ENCODE peak calls at places on chromosome 17, in five cellular contexts. Z is AG04449, U is NCI-H748 treated with DMSO at 0.1 percent for 48 hours, Q is COR-L47, D is hepatic stellate cell. W is an unnamed sample.

GRCh38 chr17:78808106-78808635 is 26.1 kb upstream of the CYTH1 start:
- DNase-seq in U (no peak), Q (no peak), D (no peak), Z (no peak), W (no peak)

GRCh38 chr17:62064029-62064790 is 868 bp downstream of the MED13 start:
- DNase-seq in D (no peak), Z (no peak), Q (no peak), U (no peak), W (no peak)

GRCh38 chr17:5097101-5097834 is 14.4 kb downstream of the ZNF232 start:
- DNase-seq in Q (no peak), Z (no peak), U (peak; percentile 87), D (no peak), W (no peak)

GRCh38 chr17:4777969-4778760 is 6.5 kb downstream of the TM4SF5 start:
- DNase-seq in Z (no peak), Q (no peak), D (no peak), U (no peak), W (no peak)

GRCh38 chr17:74875970-74876593 is 3.3 kb upstream of the FDXR start:
- DNase-seq in Z (no peak), Q (no peak), U (no peak), D (no peak), W (no peak)

GRCh38 chr17:77343031-77343866 is 202.5 kb downstream of the SEC14L1 start:
- DNase-seq in U (no peak), D (no peak), Q (no peak), Z (no peak), W (no peak)

GRCh38 chr17:50834786-50835562 is 412 bp upstream of the WFIKKN2 start:
- DNase-seq in Z (no peak), Q (no peak), D (peak; percentile 84), U (no peak), W (no peak)

GRCh38 chr17:77737442-77738265 is 220.8 kb upstream of the TNRC6C start:
- DNase-seq in Q (no peak), Z (no peak), D (no peak), U (peak; percentile 83), W (peak; percentile 82)

GRCh38 chr17:5700791-5701190 is 116.5 kb upstream of the NLRP1 start:
- DNase-seq in D (no peak), Z (no peak), Q (no peak), U (no peak), W (no peak)

GRCh38 chr17:76438906-76439305 is 14.0 kb downstream of the UBE2O start:
- DNase-seq in U (no peak), Q (no peak), D (no peak), Z (no peak), W (no peak)

GRCh38 chr17:77441130-77441920 is 300.6 kb downstream of the SEC14L1 start:
- DNase-seq in U (no peak), Q (no peak), Z (no peak), D (no peak), W (no peak)

GRCh38 chr17:60524463-60525346 is 1.3 kb downstream of the APPBP2 start:
- DNase-seq in D (no peak), U (no peak), Z (no peak), Q (no peak), W (no peak)

GRCh38 chr17:82957469-82957795 is 117.6 kb upstream of the ZNF750 start:
- DNase-seq in U (no peak), D (no peak), Z (no peak), Q (no peak), W (no peak)

GRCh38 chr17:4310349-4311060 is 46.7 kb upstream of the ANKFY1 start:
- DNase-seq in Q (no peak), Z (no peak), U (no peak), D (no peak), W (no peak)

GRCh38 chr17:80025140-80025539 is 10.5 kb downstream of the TBC1D16 start:
- DNase-seq in D (no peak), Z (no peak), Q (peak; percentile 83), U (no peak), W (peak; percentile 26)

GRCh38 chr17:80361495-80362220 is 53.3 kb upstream of the ENDOV start:
- DNase-seq in Q (no peak), U (no peak), Z (no peak), D (peak; percentile 44), W (no peak)

GRCh38 chr17:56514899-56515298 is 78.6 kb upstream of the NOG start:
- DNase-seq in U (no peak), Q (no peak), D (no peak), Z (no peak), W (no peak)

GRCh38 chr17:39675390-39676082 is 7.3 kb downstream of the PNMT start:
- DNase-seq in D (no peak), Z (no peak), Q (no peak), U (no peak), W (no peak)

GRCh38 chr17:63041722-63042121 is 75.7 kb downstream of the TANC2 start:
- DNase-seq in U (peak; percentile 87), D (no peak), Z (no peak), Q (peak; percentile 74), W (peak; percentile 32)

GRCh38 chr17:70230883-70231282 is 61.6 kb downstream of the KCNJ2 start:
- DNase-seq in U (no peak), D (no peak), Q (no peak), Z (no peak), W (no peak)

GRCh38 chr17:7468290-7468689 is 11.1 kb downstream of the ZBTB4 start:
- DNase-seq in Z (no peak), D (no peak), U (no peak), Q (no peak), W (no peak)

GRCh38 chr17:45895304-45895968 is 1.1 kb downstream of the MAPT start:
- DNase-seq in D (no peak), Q (peak; percentile 94), Z (no peak), U (peak; percentile 41), W (peak; percentile 23)

GRCh38 chr17:57665128-57665527 is 80.0 kb downstream of the CCDC182 start:
- DNase-seq in U (peak; percentile 90), D (no peak), Z (no peak), Q (peak; percentile 85), W (peak; percentile 55)

GRCh38 chr17:12830692-12831363 is 41.5 kb downstream of the ARHGAP44 start:
- DNase-seq in Z (no peak), D (no peak), Q (no peak), U (no peak), W (no peak)

W was measured in NCI-H774.